ENCODE peak calls at places on chromosomes 12 and 14, in ten cellular contexts. P, F, A, M, H, O, K, S, D and J are unnamed samples.

GRCh38 chr12:62123721-62124203 is 136.4 kb upstream of the USP15 start:
- DNase-seq in P (peak), F (no peak), A (peak), M (peak), H (no peak), O (no peak), K (peak), S (no peak), D (peak), J (no peak)

GRCh38 chr14:67722293-67722692 is 20.6 kb downstream of the RDH12 start:
- DNase-seq in P (no peak), F (peak), A (peak), M (no peak), H (no peak), O (peak), K (no peak), S (peak), D (peak), J (no peak)

GRCh38 chr12:122449317-122449716 is 26.8 kb upstream of the CLIP1 start:
- DNase-seq in P (peak), F (no peak), A (no peak), M (no peak), H (no peak), O (no peak), K (peak), S (no peak), D (no peak), J (no peak)

GRCh38 chr12:127619869-127620769 is 646.9 kb upstream of the TMEM132C start:
- DNase-seq in P (no peak), F (no peak), A (no peak), M (no peak), H (no peak), O (no peak), K (no peak), S (no peak), D (no peak), J (no peak)

GRCh38 chr12:19431407-19432308 is 7.6 kb upstream of the AEBP2 start:
- DNase-seq in P (peak), F (no peak), A (no peak), M (no peak), H (no peak), O (peak), K (peak), S (no peak), D (no peak), J (no peak)

GRCh38 chr12:32285484-32285883 is 113.9 kb upstream of the FGD4 start:
- DNase-seq in P (no peak), F (no peak), A (no peak), M (no peak), H (no peak), O (no peak), K (no peak), S (no peak), D (no peak), J (no peak)

GRCh38 chr14:72980863-72981262 is 46.0 kb downstream of the ZFYVE1 start:
- DNase-seq in P (no peak), F (no peak), A (no peak), M (no peak), H (no peak), O (no peak), K (no peak), S (no peak), D (no peak), J (no peak)

GRCh38 chr14:81476816-81477215 is 56.8 kb downstream of the SEL1L start:
- DNase-seq in P (no peak), F (no peak), A (no peak), M (no peak), H (no peak), O (no peak), K (no peak), S (no peak), D (no peak), J (no peak)

GRCh38 chr12:54555670-54556257 is 6.4 kb downstream of the PDE1B start:
- DNase-seq in P (no peak), F (no peak), A (no peak), M (no peak), H (no peak), O (no peak), K (no peak), S (no peak), D (no peak), J (no peak)

GRCh38 chr12:7175493-7175892 is 14.0 kb upstream of the PEX5 start:
- DNase-seq in P (no peak), F (no peak), A (no peak), M (no peak), H (no peak), O (no peak), K (no peak), S (no peak), D (no peak), J (no peak)

GRCh38 chr12:89497467-89497866 is 27.1 kb downstream of the GALNT4 start:
- DNase-seq in P (no peak), F (no peak), A (no peak), M (no peak), H (no peak), O (no peak), K (no peak), S (no peak), D (no peak), J (no peak)

GRCh38 chr14:89681086-89682018 is 264.3 kb upstream of the FOXN3 start:
- DNase-seq in P (peak), F (no peak), A (no peak), M (no peak), H (no peak), O (no peak), K (no peak), S (no peak), D (no peak), J (no peak)

GRCh38 chr14:102490456-102490855 is 19.1 kb downstream of the ANKRD9 start:
- DNase-seq in P (no peak), F (no peak), A (no peak), M (no peak), H (no peak), O (no peak), K (no peak), S (no peak), D (no peak), J (no peak)

GRCh38 chr12:79686171-79686570 is 4.6 kb downstream of the PAWR start:
- DNase-seq in P (no peak), F (no peak), A (no peak), M (no peak), H (no peak), O (no peak), K (no peak), S (no peak), D (no peak), J (no peak)

GRCh38 chr12:31482816-31483215 is 108.1 kb downstream of the DENND5B start:
- DNase-seq in P (no peak), F (no peak), A (no peak), M (no peak), H (no peak), O (no peak), K (no peak), S (no peak), D (no peak), J (no peak)

GRCh38 chr12:100114574-100114973 is 28.1 kb downstream of the BLTP3B start:
- DNase-seq in P (no peak), F (no peak), A (no peak), M (no peak), H (no peak), O (peak), K (peak), S (no peak), D (no peak), J (no peak)